ENCODE peak calls at places on chromosomes 4 and X, in five cellular contexts. S is heart left ventricle, G is astrocyte of the spinal cord, H is naive B cell, C is caudate nucleus. K is an unnamed sample.

GRCh38 chr4:76984788-76985211 is 35.2 kb downstream of the SEPTIN11 start:
- DNase-seq in S (no peak), H (no peak), G (peak; percentile 100), C (no peak), K (peak; percentile 97)

GRCh38 chr4:32429151-32429550 is 1709.0 kb downstream of the PCDH7 start:
- DNase-seq in S (no peak), H (no peak), C (no peak), G (no peak), K (no peak)

GRCh38 chr4:17236686-17237085 is 275.2 kb downstream of the QDPR start:
- DNase-seq in H (no peak), S (no peak), G (peak; percentile 37), C (no peak), K (no peak)

GRCh38 chrX:73448379-73448778 is 1.5 kb downstream of the CDX4 start:
- DNase-seq in G (no peak), H (no peak), C (no peak), S (no peak), K (no peak)

GRCh38 chr4:89000844-89001360 is 56.1 kb downstream of the FAM13A start:
- DNase-seq in C (no peak), G (peak; percentile 64), S (no peak), H (no peak), K (peak; percentile 51)

GRCh38 chrX:150842198-150842553 is 56.3 kb downstream of the CD99L2 start:
- DNase-seq in H (no peak), G (no peak), C (no peak), S (no peak), K (no peak)

GRCh38 chrX:131985526-131986049 is 37.5 kb upstream of the STK26 start:
- DNase-seq in H (no peak), C (no peak), G (no peak), S (no peak), K (no peak)

GRCh38 chr4:139457318-139457717 is 3.4 kb downstream of the RAB33B start:
- DNase-seq in H (no peak), C (no peak), G (no peak), S (no peak), K (no peak)

GRCh38 chr4:154858166-154858565 is 77.1 kb downstream of the RBM46 start:
- DNase-seq in G (no peak), C (no peak), H (no peak), S (no peak), K (no peak)

GRCh38 chr4:60759518-60760245 is 440.4 kb upstream of the ADGRL3 start:
- DNase-seq in C (no peak), G (no peak), S (no peak), H (no peak), K (no peak)

GRCh38 chr4:35912174-35912573 is 332.1 kb downstream of the ARAP2 start:
- DNase-seq in G (no peak), S (no peak), H (no peak), C (no peak), K (no peak)

GRCh38 chr4:53592686-53593641 is 1.7 kb upstream of the LNX1 start:
- DNase-seq in C (no peak), G (peak; percentile 35), S (no peak), H (no peak), K (no peak)

GRCh38 chr4:121685257-121685656 is 11.5 kb downstream of the ANXA5 start:
- DNase-seq in S (no peak), H (no peak), G (no peak), C (no peak), K (no peak)

GRCh38 chr4:141971854-141972253 is 335.5 kb downstream of the IL15 start:
- DNase-seq in S (no peak), H (no peak), G (no peak), C (no peak), K (no peak)

GRCh38 chr4:123380728-123381716 is 15.6 kb upstream of the SPRY1 start:
- DNase-seq in G (no peak), S (no peak), H (no peak), C (no peak), K (no peak)